ENCODE peak calls at places on chromosomes 2 and 18, in four cellular contexts. F is astrocyte of the spinal cord, A is K562, G is heart right ventricle. H is an unnamed sample.

GRCh38 chr18:49476664-49477411 is 10.2 kb downstream of the C18orf32 start:
- DNase-seq in F (peak; percentile 86), A (peak; percentile 45), G (no peak), H (no peak)

GRCh38 chr2:197205590-197206215 is 104.9 kb downstream of the ANKRD44 start:
- DNase-seq in G (no peak), A (no peak), F (no peak), H (no peak)

GRCh38 chr2:10326151-10326616 is 23.5 kb downstream of the HPCAL1 start:
- DNase-seq in A (no peak), F (no peak), G (no peak), H (no peak)

GRCh38 chr18:25111382-25112070 is 240.4 kb downstream of the ZNF521 start:
- DNase-seq in G (no peak), F (no peak), A (no peak), H (no peak)

GRCh38 chr2:205041472-205042130 is 496.3 kb downstream of the PARD3B start:
- DNase-seq in A (no peak), G (no peak), F (no peak), H (no peak)

GRCh38 chr2:113217455-113218282 is 43.9 kb downstream of the PSD4 start:
- DNase-seq in A (no peak), G (peak; percentile 46), F (peak; percentile 81), H (no peak)

GRCh38 chr2:207670887-207671286 is 40.6 kb upstream of the CCNYL1 start:
- DNase-seq in A (peak; percentile 9), F (no peak), G (no peak), H (no peak)

GRCh38 chr2:119734051-119734450 is 25.7 kb upstream of the PTPN4 start:
- DNase-seq in G (no peak), A (no peak), F (no peak), H (peak; percentile 86)

GRCh38 chr2:189841019-189841418 is 56.8 kb downstream of the PMS1 start:
- DNase-seq in F (no peak), G (no peak), A (no peak), H (no peak)

GRCh38 chr2:202109737-202110184 is 36.7 kb downstream of the KIAA2012 start:
- DNase-seq in F (peak; percentile 69), A (no peak), G (peak; percentile 13), H (peak; percentile 37)

GRCh38 chr2:28507806-28508764 is 12.2 kb downstream of the PLB1 start:
- DNase-seq in F (no peak), A (peak; percentile 61), G (no peak), H (no peak)

GRCh38 chr18:79755496-79756142 is 42.1 kb upstream of the KCNG2 start:
- DNase-seq in F (no peak), G (no peak), A (no peak), H (no peak)

GRCh38 chr2:188039307-188039706 is 252.4 kb upstream of the GULP1 start:
- DNase-seq in A (no peak), G (no peak), F (no peak), H (no peak)

GRCh38 chr2:158100411-158100810 is 1.3 kb upstream of the UPP2 start:
- DNase-seq in F (no peak), G (no peak), A (no peak), H (no peak)

GRCh38 chr2:171522804-171523338 is 597 bp downstream of the CYBRD1 start:
- DNase-seq in F (no peak), G (peak; percentile 36), A (peak; percentile 64), H (no peak)

GRCh38 chr2:42998721-42999120 is 206.3 kb upstream of the HAAO start:
- DNase-seq in F (no peak), A (no peak), G (no peak), H (no peak)

GRCh38 chr2:149141046-149141445 is 102.5 kb downstream of the LYPD6B start:
- DNase-seq in A (no peak), G (no peak), F (no peak), H (no peak)

GRCh38 chr2:73920577-73921545 is 5.8 kb upstream of the DGUOK start:
- DNase-seq in A (peak; percentile 87), G (no peak), F (no peak), H (no peak)

GRCh38 chr2:105697781-105698449 is 46.8 kb upstream of the NCK2 start:
- DNase-seq in G (peak; percentile 50), A (no peak), F (no peak), H (no peak)

GRCh38 chr18:26549103-26549485 is 741 bp upstream of the KCTD1 start:
- DNase-seq in G (peak; percentile 16), F (peak; percentile 54), A (no peak), H (no peak)

GRCh38 chr2:219563271-219563928 is 7.9 kb downstream of the OBSL1 start:
- DNase-seq in G (no peak), F (no peak), A (no peak), H (no peak)

GRCh38 chr2:21038403-21039073 is 5.3 kb downstream of the APOB start:
- DNase-seq in A (no peak), F (peak; percentile 4), G (no peak), H (peak; percentile 52)

GRCh38 chr2:65504814-65505697 is 72.7 kb upstream of the SPRED2 start:
- DNase-seq in A (no peak), F (no peak), G (no peak), H (no peak)

GRCh38 chr2:72097276-72097675 is 50.4 kb downstream of the CYP26B1 start:
- DNase-seq in A (no peak), F (no peak), G (no peak), H (no peak)

GRCh38 chr2:241131531-241131930 is 17.7 kb downstream of the PASK start:
- DNase-seq in F (no peak), G (no peak), A (no peak), H (no peak)

GRCh38 chr2:172281648-172282576 is 145.5 kb upstream of the ITGA6 start:
- DNase-seq in G (no peak), A (no peak), F (peak; percentile 69), H (no peak)

GRCh38 chr2:232415138-232415690 is 8.6 kb downstream of the ALPG start:
- DNase-seq in F (no peak), A (no peak), G (no peak), H (no peak)

GRCh38 chr18:24209558-24209957 is 70.7 kb downstream of the CABYR start:
- DNase-seq in G (no peak), F (no peak), A (no peak), H (no peak)

GRCh38 chr2:14530506-14530905 is 102.0 kb upstream of the LRATD1 start:
- DNase-seq in F (peak; percentile 35), G (no peak), A (no peak), H (no peak)

GRCh38 chr2:200405599-200406298 is 99.3 kb downstream of the SPATS2L start:
- DNase-seq in G (no peak), A (peak; percentile 78), F (peak; percentile 92), H (no peak)

GRCh38 chr2:197179744-197180498 is 130.7 kb downstream of the ANKRD44 start:
- DNase-seq in F (peak; percentile 92), A (no peak), G (peak; percentile 51), H (peak; percentile 19)

DNA sequence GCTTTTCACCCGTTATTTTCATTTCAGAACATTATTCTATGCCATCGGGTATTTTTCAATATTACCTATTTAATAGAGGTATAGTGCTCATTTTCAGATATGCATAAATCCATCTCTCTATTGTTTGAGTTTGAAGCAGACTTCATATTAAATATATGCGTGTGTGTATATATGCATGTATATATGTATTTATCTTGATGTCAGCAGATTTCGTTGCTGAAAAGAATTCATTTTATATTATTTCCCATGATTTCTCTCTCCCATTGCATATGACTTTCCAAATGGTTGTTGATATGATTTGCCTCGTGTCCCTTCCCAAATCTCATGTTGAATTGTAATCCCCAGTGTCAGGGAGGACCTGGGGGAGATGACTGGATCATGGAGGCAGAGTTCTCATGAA is 28.6 kb upstream of the COPS8 start:
- DNase-seq in A (no peak), F (no peak), G (no peak), H (no peak)
- H3K4me3 ChIP-seq in A (no peak overlapping the region), F (no peak overlapping the region), G (no peak overlapping the region), H (no peak overlapping the region)

GRCh38 chr2:210727549-210727948 is 171.2 kb downstream of the CPS1 start:
- DNase-seq in F (no peak), G (no peak), A (no peak), H (no peak)
- H3K4me3 ChIP-seq in F (no peak overlapping the region), G (no peak overlapping the region), A (no peak overlapping the region), H (no peak overlapping the region)

GRCh38 chr2:54500404-54501147 is 44.4 kb downstream of the SPTBN1 start:
- DNase-seq in A (no peak), G (no peak), F (no peak), H (peak; percentile 50)

GRCh38 chr2:54494087-54494486 is 38.0 kb downstream of the SPTBN1 start:
- DNase-seq in A (no peak), F (no peak), G (no peak), H (no peak)

GRCh38 chr2:54499666-54500065 is 43.5 kb downstream of the SPTBN1 start:
- DNase-seq in A (no peak), F (no peak), G (peak; percentile 81), H (no peak)

GRCh38 chr2:54497738-54498680 is 41.9 kb downstream of the SPTBN1 start:
- DNase-seq in A (peak; percentile 49), G (peak; percentile 44), F (no peak), H (peak; percentile 30)

DNA sequence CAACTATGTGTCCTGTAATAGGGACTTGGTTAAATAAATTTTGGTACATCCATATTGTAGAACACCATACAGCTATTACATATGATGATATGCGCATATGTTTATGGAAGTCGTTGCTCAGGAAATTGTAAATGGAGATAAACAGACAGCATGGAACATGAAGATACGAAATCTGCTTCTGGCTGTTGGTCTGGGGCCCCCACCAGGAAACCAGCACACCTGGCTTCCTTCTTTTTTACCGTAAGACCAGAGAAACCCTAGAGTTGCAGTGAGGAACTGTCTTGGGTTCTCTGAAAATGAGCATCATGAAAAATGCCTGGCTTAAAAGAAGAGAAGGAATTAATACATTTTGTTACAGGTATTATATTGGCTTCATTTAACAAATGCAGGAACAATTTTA is 40.8 kb downstream of the SPTBN1 start:
- DNase-seq in A (no peak), F (no peak), G (no peak), H (no peak)
- H3K4me3 ChIP-seq in A (no peak overlapping the region), F (no peak overlapping the region), G (no peak overlapping the region), H (no peak overlapping the region)

GRCh38 chr2:81396417-81397019 is 1092.0 kb upstream of the LRRTM1 start:
- DNase-seq in A (no peak), G (no peak), F (no peak), H (no peak)
- H3K4me3 ChIP-seq in A (no peak overlapping the region), G (no peak overlapping the region), F (no peak overlapping the region), H (no peak overlapping the region)

DNA sequence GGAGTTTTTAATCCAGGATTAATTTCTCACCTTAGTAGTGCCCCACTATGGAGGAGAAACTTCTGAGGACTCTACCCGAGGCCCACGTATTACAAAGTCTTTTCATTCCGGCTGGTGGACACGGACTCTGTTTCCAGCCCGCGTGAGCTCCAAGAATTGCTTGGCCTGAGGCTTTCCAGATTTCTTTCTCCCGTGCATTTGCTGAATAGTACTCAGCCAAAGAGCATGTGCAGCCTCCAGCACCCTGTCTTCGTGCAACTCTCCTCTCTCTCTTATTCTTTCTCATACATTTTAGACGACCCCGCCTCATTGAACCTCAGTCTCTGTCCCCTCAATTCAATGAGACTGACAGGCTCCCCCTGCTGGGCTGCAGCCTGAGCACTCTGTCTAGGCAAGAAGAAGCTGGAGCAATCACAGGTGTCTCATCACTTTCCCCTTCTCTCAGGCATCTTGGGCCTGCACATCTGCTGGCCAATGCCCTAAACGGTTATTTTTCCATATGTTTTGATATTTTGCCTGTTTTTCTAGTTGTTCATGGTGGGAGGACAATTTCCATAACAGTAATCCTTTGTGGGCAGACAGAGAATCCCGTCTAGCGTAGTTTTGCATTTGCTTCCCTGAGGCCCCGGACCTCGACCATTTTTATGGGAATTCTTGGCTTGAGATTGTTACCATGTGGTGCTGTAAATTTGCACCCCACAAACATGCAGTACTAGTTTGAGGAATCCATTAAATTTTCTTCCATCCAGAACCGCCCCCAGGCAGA is 50.0 kb upstream of the LPIN2 start:
- DNase-seq in F (peak; percentile 28), G (peak; percentile 61), A (peak; percentile 80), H (peak; percentile 36)
- H3K4me3 ChIP-seq in F (no peak overlapping the region), G (no peak overlapping the region), A (no peak overlapping the region), H (no peak overlapping the region)

GRCh38 chr2:24898122-24899109 is 21.6 kb downstream of the ADCY3 start:
- DNase-seq in F (no peak), A (no peak), G (peak; percentile 60), H (no peak)
- H3K4me3 ChIP-seq in F (no peak overlapping the region), A (no peak overlapping the region), G (no peak overlapping the region), H (no peak overlapping the region)

H was measured in gastrocnemius medialis.